ENCODE peak calls at places on chromosomes 7 and 10, in six cellular contexts. G is A549, L is ACHN, D is HT-29, S is left ventricle myocardium inferior, T is PC-3. M is an unnamed sample.

GRCh38 chr7:12322287-12322902 is 81.3 kb downstream of the VWDE start:
- DNase-seq in G (peak), L (peak), D (peak), S (no peak), T (peak), M (no peak)

GRCh38 chr7:26612742-26613141 is 251.6 kb downstream of the SKAP2 start:
- DNase-seq in G (no peak), L (peak), D (no peak), S (no peak), T (peak), M (no peak)

GRCh38 chr10:36888925-36889573 is 236.3 kb upstream of the ANKRD30A start:
- DNase-seq in G (peak), L (peak), D (peak), S (no peak), T (peak), M (no peak)

GRCh38 chr7:90910136-90910535 is 314.0 kb downstream of the CDK14 start:
- DNase-seq in G (no peak), L (no peak), D (no peak), S (no peak), T (peak), M (no peak)

GRCh38 chr7:6615853-6616555 is 594 bp downstream of the ZNF853 start:
- DNase-seq in G (no peak), L (peak), D (no peak), S (no peak), T (peak), M (no peak)

GRCh38 chr7:150383710-150384397 is 4.7 kb downstream of the ZNF775 start:
- DNase-seq in G (no peak), L (no peak), D (no peak), S (no peak), T (no peak), M (no peak)

GRCh38 chr10:4549254-4549653 is 276.8 kb upstream of the AKR1E2 start:
- DNase-seq in G (no peak), L (no peak), D (no peak), S (no peak), T (no peak), M (no peak)

GRCh38 chr10:49178489-49179471 is 9.4 kb downstream of the TMEM273 start:
- DNase-seq in G (no peak), L (no peak), D (no peak), S (no peak), T (no peak), M (no peak)

GRCh38 chr7:99631311-99632109 is 14.8 kb downstream of the ZSCAN25 start:
- DNase-seq in G (peak), L (peak), D (peak), S (peak), T (peak), M (no peak)